ENCODE peak calls at places on chromosomes 1 and 21, in ten cellular contexts. L, R, V, F, B, G, C, N, I and T are unnamed samples.

GRCh38 chr1:224182057-224182865 is 779 bp upstream of the DEGS1 start:
- DNase-seq in N (no peak), V (no peak), R (no peak), I (no peak), C (no peak), B (no peak), F (no peak), L (no peak), G (no peak), T (peak)

GRCh38 chr21:42671778-42672593 is 18.6 kb downstream of the PDE9A start:
- DNase-seq in N (peak), R (no peak), V (no peak), I (no peak), G (peak), F (no peak), L (peak), C (no peak), B (no peak), T (no peak)

GRCh38 chr1:200530551-200531261 is 89.8 kb downstream of the KIF14 start:
- DNase-seq in V (no peak), G (no peak), I (peak), B (no peak), L (no peak), N (no peak), F (no peak), R (no peak), C (no peak), T (no peak)

GRCh38 chr21:15552914-15553491 is 176.8 kb upstream of the USP25 start:
- DNase-seq in B (no peak), C (no peak), V (no peak), G (peak), L (no peak), F (peak), N (peak), R (no peak), I (no peak), T (no peak)

GRCh38 chr1:244361764-244362473 is 89.8 kb downstream of the ADSS2 start:
- DNase-seq in C (no peak), R (no peak), L (peak), N (peak), F (peak), G (no peak), B (no peak), V (no peak), I (peak), T (no peak)

GRCh38 chr21:15159382-15160020 is 94.7 kb upstream of the NRIP1 start:
- DNase-seq in B (no peak), F (no peak), I (no peak), V (no peak), G (no peak), L (no peak), C (no peak), R (no peak), N (peak), T (no peak)

GRCh38 chr1:112373841-112374240 is 22.2 kb upstream of the CTTNBP2NL start:
- DNase-seq in V (no peak), G (no peak), R (no peak), I (no peak), L (no peak), C (no peak), B (no peak), F (no peak), N (no peak), T (no peak)

GRCh38 chr21:46599251-46599572 is 5.7 kb downstream of the S100B start:
- DNase-seq in I (no peak), B (no peak), N (peak), R (no peak), L (no peak), G (no peak), C (no peak), F (peak), V (no peak), T (no peak)

GRCh38 chr1:181504294-181505115 is 21.2 kb downstream of the CACNA1E start:
- DNase-seq in G (peak), V (no peak), B (no peak), L (no peak), R (no peak), F (peak), N (no peak), C (no peak), I (peak), T (no peak)

GRCh38 chr1:51322417-51323101 is 7.8 kb downstream of the TTC39A start:
- DNase-seq in L (no peak), N (no peak), R (no peak), V (no peak), G (no peak), F (no peak), B (no peak), I (no peak), C (no peak), T (no peak)

GRCh38 chr1:64133036-64133435 is 70.4 kb upstream of the UBE2U start:
- DNase-seq in G (no peak), R (no peak), V (no peak), N (peak), B (no peak), L (no peak), F (peak), I (no peak), C (no peak), T (no peak)

GRCh38 chr1:18200136-18200717 is 92.6 kb downstream of the IGSF21 start:
- DNase-seq in I (peak), G (peak), N (no peak), V (no peak), R (no peak), F (no peak), L (no peak), C (no peak), B (no peak), T (no peak)

GRCh38 chr1:85240174-85240601 is 19.3 kb downstream of the C1orf52 start:
- DNase-seq in N (no peak), G (peak), I (peak), V (no peak), B (no peak), L (no peak), R (peak), F (peak), C (no peak), T (no peak)

GRCh38 chr21:34092241-34092921 is 19.0 kb downstream of the MRPS6 start:
- DNase-seq in G (no peak), I (no peak), C (no peak), F (no peak), B (no peak), N (no peak), R (no peak), L (no peak), V (no peak), T (no peak)

GRCh38 chr21:34088752-34089151 is 15.4 kb downstream of the MRPS6 start:
- DNase-seq in G (no peak), N (no peak), I (no peak), F (no peak), L (no peak), R (no peak), V (no peak), C (no peak), B (no peak), T (no peak)

GRCh38 chr21:34091032-34091431 is 17.7 kb downstream of the MRPS6 start:
- DNase-seq in N (no peak), I (no peak), B (no peak), V (no peak), L (no peak), C (no peak), F (no peak), R (no peak), G (no peak), T (no peak)

GRCh38 chr21:34093083-34093482 is 19.7 kb downstream of the MRPS6 start:
- DNase-seq in F (no peak), L (no peak), B (no peak), V (no peak), N (no peak), I (no peak), G (no peak), R (no peak), C (no peak), T (no peak)

DNA sequence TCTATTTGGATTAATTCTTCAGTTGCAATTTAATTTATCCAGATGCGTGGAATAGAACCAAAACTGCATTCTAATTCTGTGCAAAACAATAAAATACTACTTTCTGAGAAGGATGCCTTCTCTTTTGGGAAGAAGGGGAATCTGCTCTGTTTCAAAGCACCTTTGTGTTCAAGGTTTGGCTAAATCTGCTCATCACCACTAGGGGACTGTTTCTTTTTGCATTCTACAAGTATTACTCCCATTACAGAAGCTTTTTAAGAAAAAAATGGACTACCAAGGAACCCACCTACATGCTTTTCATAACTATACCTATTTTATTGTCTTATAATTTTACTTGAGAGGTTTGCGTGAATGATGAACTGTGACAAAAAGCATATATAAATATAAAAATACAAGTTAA is 18.2 kb downstream of the MRPS6 start:
- DNase-seq in C (no peak), G (peak), L (no peak), R (no peak), N (no peak), V (no peak), I (no peak), B (no peak), F (no peak), T (no peak)
- TF ChIP-seq CTCF in C (no peak), G (no peak), L (no peak), R (no peak), N (peak), V (peak), I (peak), B (no peak), F (no peak), T (no peak)

GRCh38 chr21:25637846-25638245 is 1.2 kb upstream of the JAM2 start:
- DNase-seq in V (no peak), L (no peak), I (no peak), C (no peak), B (no peak), G (no peak), F (no peak), R (no peak), N (no peak), T (no peak)

GRCh38 chr21:25638634-25639166 is 358 bp upstream of the JAM2 start:
- DNase-seq in C (no peak), L (no peak), V (no peak), F (peak), B (no peak), N (peak), I (no peak), G (no peak), R (no peak), T (no peak)

GRCh38 chr21:25640671-25641292 is 1.7 kb downstream of the JAM2 start:
- DNase-seq in I (no peak), G (no peak), R (no peak), C (no peak), L (no peak), N (no peak), F (no peak), B (no peak), V (no peak), T (no peak)

GRCh38 chr21:25639922-25640670 is 1.0 kb downstream of the JAM2 start:
- DNase-seq in F (no peak), R (no peak), L (peak), B (no peak), V (peak), N (peak), G (no peak), C (peak), I (peak), T (peak)

GRCh38 chr21:25639167-25639921 is at the start of gene JAM2:
- DNase-seq in B (no peak), I (peak), V (peak), R (peak), L (peak), F (peak), C (peak), G (no peak), N (peak), T (peak)
- TF ChIP-seq CTCF in B (no peak), I (peak), V (peak), R (no peak), L (no peak), F (peak), C (no peak), G (no peak), N (peak), T (no peak)

GRCh38 chr1:170660281-170660713 is 3.6 kb upstream of the PRRX1 start:
- DNase-seq in V (no peak), L (no peak), G (no peak), N (no peak), R (no peak), F (no peak), I (peak), B (no peak), C (no peak), T (no peak)
- TF ChIP-seq CTCF in V (no peak), L (no peak), G (no peak), N (no peak), R (no peak), F (no peak), I (no peak), B (no peak), C (no peak), T (no peak)

GRCh38 chr21:44438531-44439210 is 16.6 kb upstream of the LRRC3 start:
- DNase-seq in B (no peak), V (peak), I (no peak), L (no peak), R (peak), C (peak), N (no peak), F (no peak), G (no peak), T (no peak)

GRCh38 chr21:44440241-44441040 is 14.9 kb upstream of the LRRC3 start:
- DNase-seq in B (no peak), C (peak), F (no peak), G (no peak), L (no peak), I (no peak), R (no peak), N (no peak), V (peak), T (no peak)

GRCh38 chr21:44441041-44441400 is 14.3 kb upstream of the LRRC3 start:
- DNase-seq in B (no peak), F (no peak), L (no peak), G (no peak), V (no peak), I (no peak), N (no peak), R (no peak), C (peak), T (no peak)

GRCh38 chr21:44437696-44438431 is 17.4 kb upstream of the LRRC3 start:
- DNase-seq in C (peak), B (no peak), V (peak), R (no peak), F (no peak), N (no peak), L (no peak), G (no peak), I (peak), T (no peak)

GRCh38 chr21:44439211-44439600 is 16.1 kb upstream of the LRRC3 start:
- DNase-seq in L (no peak), V (peak), N (no peak), I (no peak), G (no peak), B (no peak), C (peak), R (no peak), F (no peak), T (no peak)
- TF ChIP-seq CTCF in L (no peak), V (no peak), N (no peak), I (no peak), G (no peak), B (no peak), C (no peak), R (no peak), F (no peak), T (no peak)

GRCh38 chr1:154626456-154627246 is 18.7 kb upstream of the ADAR start:
- DNase-seq in C (no peak), R (no peak), I (no peak), V (no peak), F (no peak), B (no peak), N (no peak), L (no peak), G (no peak), T (no peak)

GRCh38 chr1:154623358-154623757 is 15.4 kb upstream of the ADAR start:
- DNase-seq in C (no peak), R (no peak), N (no peak), G (peak), L (no peak), V (no peak), B (no peak), I (no peak), F (no peak), T (no peak)

GRCh38 chr1:154627247-154628121 is 19.5 kb upstream of the ADAR start:
- DNase-seq in L (peak), C (peak), F (peak), G (peak), B (peak), V (peak), R (peak), N (peak), I (peak), T (peak)

GRCh38 chr1:154622503-154623039 is 14.6 kb upstream of the ADAR start:
- DNase-seq in B (no peak), G (no peak), R (no peak), V (no peak), F (no peak), N (no peak), C (no peak), L (no peak), I (no peak), T (no peak)

GRCh38 chr1:154624756-154625643 is 17.0 kb upstream of the ADAR start:
- DNase-seq in V (no peak), I (no peak), N (peak), G (no peak), F (peak), C (no peak), R (no peak), L (no peak), B (no peak), T (no peak)
- TF ChIP-seq CTCF in V (no peak), I (no peak), N (no peak), G (no peak), F (peak), C (no peak), R (no peak), L (no peak), B (no peak), T (no peak)